ENCODE peak calls at places on chromosomes 11 and 22, in seven cellular contexts. W is IMR-90; L is activated gamma-delta T cell treated with Interleukin-2 at 50 U/mL for 16 hours; R is activated T-helper 9 cell treated with anti-CD3 and anti-CD28 coated beads, Interleukin-2, amount 50 U/mL, for 16 hours; Q is RWPE2; M is astrocyte of the hippocampus; O is fibroblast of mammary gland. D is an unnamed sample.

GRCh38 chr11:45774786-45775185 is 30.2 kb upstream of the SLC35C1 start:
- DNase-seq in R (no peak), W (no peak), M (no peak), Q (no peak), O (no peak), L (no peak), D (no peak)

GRCh38 chr11:129077191-129077590 is 114.9 kb downstream of the ARHGAP32 start:
- DNase-seq in L (no peak), W (no peak), M (no peak), O (no peak), Q (no peak), R (no peak), D (no peak)

GRCh38 chr11:67066333-67066709 is 9.7 kb downstream of the RHOD start:
- DNase-seq in O (no peak), R (no peak), Q (no peak), M (no peak), W (no peak), L (no peak), D (no peak)

GRCh38 chr11:11620966-11621880 is 582 bp downstream of the GALNT18 start:
- DNase-seq in W (peak), O (peak), Q (no peak), L (no peak), M (peak), R (no peak), D (no peak)

GRCh38 chr22:41264408-41264941 is 21.5 kb downstream of the RANGAP1 start:
- DNase-seq in L (no peak), M (no peak), Q (no peak), R (no peak), O (no peak), W (no peak), D (no peak)

GRCh38 chr11:2975594-2975993 is 16.5 kb downstream of the NAP1L4 start:
- DNase-seq in W (peak), O (peak), M (peak), L (peak), Q (no peak), R (no peak), D (peak)

GRCh38 chr11:14258177-14258935 is 100.6 kb downstream of the RRAS2 start:
- DNase-seq in O (peak), W (peak), Q (no peak), L (no peak), M (no peak), R (no peak), D (no peak)

GRCh38 chr22:20080445-20080775 is 369 bp downstream of the DGCR8 start:
- DNase-seq in W (peak), O (peak), M (peak), R (peak), L (peak), Q (no peak), D (peak)

GRCh38 chr11:71979582-71979981 is 19.1 kb upstream of the IL18BP start:
- DNase-seq in W (no peak), M (no peak), L (no peak), R (no peak), Q (no peak), O (no peak), D (no peak)

GRCh38 chr22:24501366-24502005 is 6.4 kb downstream of the UPB1 start:
- DNase-seq in L (no peak), Q (no peak), W (no peak), M (no peak), O (no peak), R (no peak), D (no peak)

GRCh38 chr11:4658629-4659453 is 15.1 kb downstream of the OR51E1 start:
- DNase-seq in W (peak), Q (no peak), R (no peak), M (no peak), O (no peak), L (no peak), D (no peak)

GRCh38 chr11:12066056-12066798 is 44.2 kb upstream of the MICAL2 start:
- DNase-seq in M (peak), R (no peak), Q (peak), O (peak), L (no peak), W (peak), D (no peak)

GRCh38 chr11:63478896-63479295 is 12.1 kb downstream of the PLAAT5 start:
- DNase-seq in Q (no peak), O (peak), R (peak), W (peak), M (peak), L (peak), D (peak)

GRCh38 chr11:99522467-99523173 is 501.9 kb downstream of the CNTN5 start:
- DNase-seq in W (peak), Q (no peak), O (peak), R (no peak), M (peak), L (no peak), D (no peak)

GRCh38 chr22:49965291-49966040 is 4.9 kb downstream of the PIM3 start:
- DNase-seq in Q (peak), R (no peak), W (no peak), L (peak), M (no peak), O (no peak), D (no peak)

GRCh38 chr11:22244986-22245592 is 52.2 kb downstream of the ANO5 start:
- DNase-seq in Q (no peak), W (peak), L (no peak), R (no peak), M (peak), O (peak), D (no peak)

GRCh38 chr11:12949456-12949855 is 59.7 kb upstream of the RASSF10 start:
- DNase-seq in Q (no peak), M (no peak), R (no peak), O (no peak), W (no peak), L (no peak), D (no peak)

GRCh38 chr22:19057539-19057938 is 64.7 kb downstream of the DGCR2 start:
- DNase-seq in O (no peak), Q (no peak), W (no peak), L (no peak), M (no peak), R (no peak), D (no peak)

GRCh38 chr11:132785878-132786277 is 746.4 kb downstream of the OPCML start:
- DNase-seq in O (no peak), M (no peak), L (no peak), R (no peak), Q (no peak), W (no peak), D (no peak)

GRCh38 chr11:96012086-96012824 is 88.3 kb upstream of the MTMR2 start:
- DNase-seq in O (peak), L (peak), M (peak), R (peak), W (peak), Q (no peak), D (peak)

GRCh38 chr22:48968201-48968959 is 859.3 kb downstream of the BRD1 start:
- DNase-seq in M (no peak), O (no peak), Q (peak), R (no peak), L (no peak), W (no peak), D (no peak)

GRCh38 chr11:75270896-75271415 is 30.4 kb downstream of the TPBGL start:
- DNase-seq in W (peak), O (peak), L (peak), M (peak), Q (peak), R (no peak), D (no peak)

GRCh38 chr11:58330861-58331260 is 28.0 kb downstream of the OR5B17 start:
- DNase-seq in O (peak), R (no peak), M (peak), W (peak), L (no peak), Q (no peak), D (no peak)

GRCh38 chr11:117439256-117439655 is 111.6 kb downstream of the CEP164 start:
- DNase-seq in Q (no peak), W (no peak), O (peak), R (no peak), M (no peak), L (no peak), D (no peak)

GRCh38 chr11:120964857-120965256 is 59.0 kb upstream of the TBCEL start:
- DNase-seq in O (peak), M (peak), R (no peak), L (no peak), W (peak), Q (no peak), D (no peak)

GRCh38 chr11:128692750-128693578 is 908 bp upstream of the FLI1 start:
- DNase-seq in R (peak), Q (peak), O (peak), W (no peak), L (no peak), M (peak), D (no peak)

GRCh38 chr22:42294034-42294985 is 23.9 kb upstream of the TCF20 start:
- DNase-seq in W (peak), M (peak), L (peak), O (peak), R (no peak), Q (no peak), D (no peak)

GRCh38 chr11:68569357-68569756 is 108.8 kb downstream of the PPP6R3 start:
- DNase-seq in W (no peak), L (no peak), Q (no peak), M (no peak), O (no peak), R (no peak), D (no peak)

GRCh38 chr11:131486100-131486499 is 115.7 kb downstream of the NTM start:
- DNase-seq in Q (no peak), O (no peak), L (no peak), R (no peak), W (no peak), M (peak), D (no peak)

GRCh38 chr11:43934359-43935130 is 7.9 kb upstream of the C11orf96 start:
- DNase-seq in L (no peak), R (no peak), M (peak), W (no peak), Q (no peak), O (no peak), D (no peak)

D was measured in effector memory CD4-positive, alpha-beta T cell.